ENCODE peak calls at places on chromosome 13, in ten cellular contexts. E is right lobe of liver, M is astrocyte of the spinal cord, W is neural crest cell, G is adrenal gland, V is heart right ventricle, Z is RWPE1, C is fibroblast of pulmonary artery, P is dorsolateral prefrontal cortex, U is omental fat pad. S is an unnamed sample.

GRCh38 chr13:99774644-99775043 is 196.9 kb downstream of the ZIC5 start:
- DNase-seq in E (no peak), M (no peak), W (no peak), G (no peak), V (no peak), Z (no peak), C (no peak), P (no peak), U (no peak), S (no peak)

GRCh38 chr13:33363328-33363727 is 77.8 kb upstream of the STARD13 start:
- DNase-seq in E (no peak), M (no peak), W (no peak), G (peak), V (no peak), Z (no peak), C (no peak), P (no peak), U (no peak), S (no peak)

GRCh38 chr13:92251815-92252214 is 853.4 kb downstream of the GPC5 start:
- DNase-seq in E (no peak), M (no peak), W (no peak), G (no peak), V (no peak), Z (no peak), C (no peak), P (no peak), U (no peak), S (no peak)

GRCh38 chr13:93256998-93257397 is 30.4 kb downstream of the GPC6 start:
- DNase-seq in E (no peak), M (no peak), W (no peak), G (no peak), V (no peak), Z (no peak), C (no peak), P (no peak), U (no peak), S (no peak)

GRCh38 chr13:113846639-113847318 is 17.1 kb downstream of the GAS6 start:
- DNase-seq in E (no peak), M (no peak), W (no peak), G (no peak), V (no peak), Z (no peak), C (no peak), P (no peak), U (peak), S (no peak)

GRCh38 chr13:83618966-83619365 is 263.3 kb downstream of the SLITRK1 start:
- DNase-seq in E (no peak), M (peak), W (no peak), G (no peak), V (no peak), Z (peak), C (peak), P (no peak), U (no peak), S (no peak)

GRCh38 chr13:43905435-43906031 is 25.8 kb downstream of the LACC1 start:
- DNase-seq in E (no peak), M (peak), W (peak), G (no peak), V (peak), Z (peak), C (peak), P (peak), U (no peak), S (no peak)

GRCh38 chr13:90352763-90353162 is 994.7 kb upstream of the MIR17HG start:
- DNase-seq in E (no peak), M (no peak), W (no peak), G (no peak), V (no peak), Z (no peak), C (no peak), P (no peak), U (no peak), S (no peak)

GRCh38 chr13:36030670-36031331 is 100.4 kb downstream of the DCLK1 start:
- DNase-seq in E (no peak), M (peak), W (no peak), G (no peak), V (peak), Z (peak), C (peak), P (no peak), U (no peak), S (no peak)

GRCh38 chr13:43159007-43159406 is 135.6 kb downstream of the DNAJC15 start:
- DNase-seq in E (no peak), M (peak), W (no peak), G (no peak), V (no peak), Z (peak), C (peak), P (no peak), U (no peak), S (no peak)

GRCh38 chr13:68872338-68872737 is 1235.3 kb upstream of the ATXN8OS start:
- DNase-seq in E (no peak), M (peak), W (no peak), G (no peak), V (no peak), Z (peak), C (no peak), P (no peak), U (no peak), S (no peak)

GRCh38 chr13:50493683-50494082 is 349.8 kb downstream of the DLEU7 start:
- DNase-seq in E (no peak), M (no peak), W (no peak), G (no peak), V (no peak), Z (no peak), C (no peak), P (no peak), U (no peak), S (no peak)

GRCh38 chr13:96946709-96947311 is 47.5 kb downstream of the OXGR1 start:
- DNase-seq in E (no peak), M (no peak), W (no peak), G (no peak), V (no peak), Z (no peak), C (no peak), P (no peak), U (no peak), S (no peak)

GRCh38 chr13:28100149-28101121 is at the start of gene FLT3:
- DNase-seq in E (peak), M (peak), W (peak), G (no peak), V (no peak), Z (peak), C (peak), P (peak), U (no peak), S (no peak)

GRCh38 chr13:34926513-34926912 is 15.6 kb upstream of the NBEA start:
- DNase-seq in E (no peak), M (peak), W (no peak), G (no peak), V (no peak), Z (no peak), C (peak), P (no peak), U (no peak), S (no peak)

GRCh38 chr13:112655898-112656297 is 33.9 kb upstream of the ATP11A start:
- DNase-seq in E (no peak), M (no peak), W (no peak), G (no peak), V (no peak), Z (no peak), C (no peak), P (no peak), U (no peak), S (no peak)

GRCh38 chr13:43939149-43939548 is 59.4 kb downstream of the LACC1 start:
- DNase-seq in E (no peak), M (no peak), W (no peak), G (no peak), V (no peak), Z (no peak), C (no peak), P (no peak), U (no peak), S (no peak)

GRCh38 chr13:59318320-59318930 is 845.3 kb downstream of the DIAPH3 start:
- DNase-seq in E (peak), M (peak), W (peak), G (peak), V (peak), Z (peak), C (peak), P (peak), U (peak), S (no peak)

GRCh38 chr13:91369432-91369831 is 21.9 kb downstream of the MIR17HG start:
- DNase-seq in E (no peak), M (peak), W (no peak), G (no peak), V (no peak), Z (no peak), C (peak), P (no peak), U (no peak), S (no peak)

GRCh38 chr13:74629985-74630384 is 495.8 kb upstream of the KLF12 start:
- DNase-seq in E (no peak), M (no peak), W (no peak), G (no peak), V (no peak), Z (no peak), C (no peak), P (no peak), U (no peak), S (no peak)

GRCh38 chr13:64910061-64910460 is 2320.1 kb downstream of the PCDH9 start:
- DNase-seq in E (no peak), M (no peak), W (no peak), G (no peak), V (no peak), Z (no peak), C (no peak), P (no peak), U (no peak), S (no peak)

GRCh38 chr13:93496985-93497673 is 270.5 kb downstream of the GPC6 start:
- DNase-seq in E (no peak), M (no peak), W (no peak), G (no peak), V (no peak), Z (no peak), C (no peak), P (no peak), U (no peak), S (peak)

GRCh38 chr13:54415753-54416366 is 1387.2 kb downstream of the OLFM4 start:
- DNase-seq in E (no peak), M (no peak), W (no peak), G (no peak), V (no peak), Z (no peak), C (no peak), P (no peak), U (no peak), S (no peak)

GRCh38 chr13:76222511-76222910 is 586.4 kb downstream of the LMO7 start:
- DNase-seq in E (no peak), M (peak), W (no peak), G (no peak), V (no peak), Z (no peak), C (no peak), P (no peak), U (no peak), S (no peak)

GRCh38 chr13:46622013-46622917 is 69.3 kb downstream of the LRCH1 start:
- DNase-seq in E (no peak), M (no peak), W (no peak), G (no peak), V (no peak), Z (no peak), C (no peak), P (no peak), U (no peak), S (no peak)

GRCh38 chr13:108494991-108495661 is 134.3 kb upstream of the MYO16 start:
- DNase-seq in E (no peak), M (peak), W (peak), G (no peak), V (no peak), Z (no peak), C (no peak), P (no peak), U (no peak), S (no peak)

GRCh38 chr13:63351533-63351932 is 1935.9 kb upstream of the PCDH20 start:
- DNase-seq in E (no peak), M (no peak), W (no peak), G (no peak), V (no peak), Z (no peak), C (no peak), P (no peak), U (no peak), S (no peak)

GRCh38 chr13:95833713-95834112 is 156.8 kb downstream of the DNAJC3 start:
- DNase-seq in E (no peak), M (peak), W (no peak), G (no peak), V (no peak), Z (peak), C (peak), P (no peak), U (no peak), S (no peak)

GRCh38 chr13:79475569-79475968 is 5.4 kb upstream of the NDFIP2 start:
- DNase-seq in E (no peak), M (no peak), W (no peak), G (no peak), V (no peak), Z (no peak), C (no peak), P (no peak), U (no peak), S (no peak)

GRCh38 chr13:110811751-110812110 is 98.2 kb downstream of the ING1 start:
- DNase-seq in E (no peak), M (no peak), W (no peak), G (no peak), V (no peak), Z (no peak), C (no peak), P (no peak), U (no peak), S (no peak)
- TF ChIP-seq CTCF in E (no peak), M (no peak), W (no peak), G (no peak), V (no peak), Z (no peak), C (no peak), P (no peak), U (no peak), S (no peak)

GRCh38 chr13:85812282-85812681 is 13.1 kb upstream of the SLITRK6 start:
- DNase-seq in E (no peak), M (no peak), W (no peak), G (no peak), V (no peak), Z (no peak), C (no peak), P (no peak), U (no peak), S (peak)

GRCh38 chr13:85819513-85819912 is 20.3 kb upstream of the SLITRK6 start:
- DNase-seq in E (no peak), M (no peak), W (no peak), G (no peak), V (no peak), Z (no peak), C (no peak), P (no peak), U (no peak), S (no peak)

GRCh38 chr13:85816413-85816812 is 17.2 kb upstream of the SLITRK6 start:
- DNase-seq in E (no peak), M (no peak), W (no peak), G (no peak), V (no peak), Z (peak), C (peak), P (no peak), U (no peak), S (no peak)
- TF ChIP-seq CTCF in E (no peak), M (no peak), W (peak), G (no peak), V (no peak), Z (peak), C (peak), P (no peak), U (no peak), S (peak)

GRCh38 chr13:30551194-30551593 is 66.5 kb upstream of the USPL1 start:
- DNase-seq in E (no peak), M (peak), W (no peak), G (no peak), V (no peak), Z (peak), C (peak), P (no peak), U (no peak), S (no peak)
- TF ChIP-seq CTCF in E (peak), M (peak), W (peak), G (peak), V (no peak), Z (peak), C (peak), P (no peak), U (no peak), S (peak)

DNA sequence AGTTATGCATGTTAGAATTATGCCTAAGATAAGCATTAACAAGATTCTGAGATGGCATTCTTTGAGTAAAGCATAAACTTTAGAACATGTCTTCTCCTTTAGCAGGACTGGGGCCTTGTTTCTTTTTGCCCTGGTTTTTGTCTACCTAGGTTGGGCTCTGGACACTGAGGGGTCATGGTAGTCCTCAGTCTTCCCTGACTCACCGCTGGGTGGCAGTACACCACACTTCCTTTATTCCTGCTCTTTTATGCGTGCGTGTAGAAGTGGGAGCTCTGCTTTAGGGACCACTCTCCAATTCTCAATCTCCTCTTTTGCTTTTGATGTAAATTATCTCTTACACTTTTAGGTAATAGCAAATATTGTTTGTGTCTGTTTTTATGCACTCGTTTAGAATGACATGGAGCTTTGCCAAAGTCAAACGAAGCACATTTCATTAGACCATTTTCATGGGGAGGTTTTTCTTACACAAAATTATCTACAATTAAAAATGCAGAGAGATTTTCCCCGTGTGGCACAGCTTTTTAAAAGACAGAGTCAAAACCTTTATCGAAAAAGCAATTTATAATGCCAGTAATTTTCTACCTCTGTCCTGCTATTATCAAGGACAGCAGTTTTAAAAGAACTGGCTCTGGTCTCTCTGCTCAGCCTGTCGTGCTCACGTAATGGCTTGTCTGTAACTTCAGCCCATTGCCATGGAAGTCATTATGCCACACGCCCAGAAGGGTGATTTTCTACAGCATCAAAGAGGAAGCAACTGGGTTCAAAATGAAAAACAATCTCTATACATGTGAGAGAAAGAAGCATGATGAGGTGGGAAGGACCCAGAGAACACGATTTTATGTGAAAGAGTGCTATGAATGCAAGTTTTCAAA is 413.9 kb downstream of the COG6 start:
- DNase-seq in E (peak), M (peak), W (peak), G (peak), V (peak), Z (peak), C (peak), P (peak), U (peak), S (peak)
- TF ChIP-seq CTCF in E (peak), M (peak), W (peak), G (peak), V (peak), Z (peak), C (peak), P (peak), U (peak), S (peak)